ENCODE peak calls at places on chromosomes 3 and 15, in seven cellular contexts. H, L, Q, N, V, O and E are unnamed samples.

GRCh38 chr3:157136647-157137387 is 23.1 kb downstream of the CCNL1 start:
- DNase-seq in H (no peak), L (peak), Q (no peak), N (no peak), V (no peak), O (no peak), E (no peak)

GRCh38 chr3:44555753-44556152 is 760 bp downstream of the ZKSCAN7 start:
- DNase-seq in H (no peak), L (no peak), Q (no peak), N (no peak), V (no peak), O (no peak), E (no peak)

GRCh38 chr3:186099178-186099577 is 9.7 kb downstream of the ETV5 start:
- DNase-seq in H (no peak), L (peak), Q (no peak), N (no peak), V (peak), O (no peak), E (no peak)

GRCh38 chr3:148723591-148723990 is 25.9 kb downstream of the AGTR1 start:
- DNase-seq in H (no peak), L (no peak), Q (no peak), N (peak), V (no peak), O (no peak), E (no peak)

GRCh38 chr3:792651-793050 is 300.2 kb upstream of the CNTN6 start:
- DNase-seq in H (no peak), L (no peak), Q (no peak), N (no peak), V (no peak), O (no peak), E (no peak)

GRCh38 chr3:160105902-160106584 is 117.4 kb downstream of the IL12A start:
- DNase-seq in H (no peak), L (no peak), Q (no peak), N (no peak), V (no peak), O (no peak), E (no peak)

GRCh38 chr3:10142707-10143560 is 1.4 kb downstream of the VHL start:
- DNase-seq in H (peak), L (peak), Q (no peak), N (peak), V (no peak), O (no peak), E (no peak)

GRCh38 chr3:122392868-122393844 is 9.2 kb downstream of the FAM162A start:
- DNase-seq in H (no peak), L (no peak), Q (no peak), N (peak), V (no peak), O (no peak), E (no peak)

GRCh38 chr3:133574260-133574881 is 885 bp downstream of the CDV3 start:
- DNase-seq in H (peak), L (peak), Q (peak), N (peak), V (peak), O (peak), E (peak)

GRCh38 chr15:64809649-64810498 is 15.6 kb downstream of the PIF1 start:
- DNase-seq in H (peak), L (peak), Q (peak), N (peak), V (peak), O (peak), E (peak)

GRCh38 chr3:39982665-39983357 is 173.4 kb downstream of the MYRIP start:
- DNase-seq in H (no peak), L (peak), Q (no peak), N (no peak), V (no peak), O (no peak), E (no peak)

GRCh38 chr15:50261979-50262378 is 3.5 kb downstream of the HDC start:
- DNase-seq in H (no peak), L (no peak), Q (no peak), N (no peak), V (no peak), O (no peak), E (no peak)

GRCh38 chr15:81442454-81442853 is 68.4 kb upstream of the TMC3 start:
- DNase-seq in H (no peak), L (no peak), Q (no peak), N (no peak), V (no peak), O (no peak), E (no peak)

GRCh38 chr3:15287565-15288330 is 44.6 kb downstream of the SH3BP5 start:
- DNase-seq in H (peak), L (peak), Q (no peak), N (no peak), V (peak), O (no peak), E (peak)

GRCh38 chr3:50982540-50983325 is 308.0 kb downstream of the DOCK3 start:
- DNase-seq in H (no peak), L (no peak), Q (no peak), N (no peak), V (no peak), O (peak), E (no peak)

GRCh38 chr15:25805006-25805405 is 58.1 kb downstream of the ATP10A start:
- DNase-seq in H (no peak), L (no peak), Q (no peak), N (no peak), V (no peak), O (peak), E (no peak)

GRCh38 chr3:177463863-177464262 is 266.6 kb upstream of the TBL1XR1 start:
- DNase-seq in H (no peak), L (no peak), Q (no peak), N (no peak), V (no peak), O (no peak), E (no peak)

GRCh38 chr3:42022355-42022754 is 60.5 kb upstream of the ULK4 start:
- DNase-seq in H (no peak), L (no peak), Q (no peak), N (no peak), V (no peak), O (no peak), E (no peak)
- TF ChIP-seq POLR2A in H (no peak), L (no peak), Q (no peak), N (no peak), V (no peak), O (no peak), E (no peak)

DNA sequence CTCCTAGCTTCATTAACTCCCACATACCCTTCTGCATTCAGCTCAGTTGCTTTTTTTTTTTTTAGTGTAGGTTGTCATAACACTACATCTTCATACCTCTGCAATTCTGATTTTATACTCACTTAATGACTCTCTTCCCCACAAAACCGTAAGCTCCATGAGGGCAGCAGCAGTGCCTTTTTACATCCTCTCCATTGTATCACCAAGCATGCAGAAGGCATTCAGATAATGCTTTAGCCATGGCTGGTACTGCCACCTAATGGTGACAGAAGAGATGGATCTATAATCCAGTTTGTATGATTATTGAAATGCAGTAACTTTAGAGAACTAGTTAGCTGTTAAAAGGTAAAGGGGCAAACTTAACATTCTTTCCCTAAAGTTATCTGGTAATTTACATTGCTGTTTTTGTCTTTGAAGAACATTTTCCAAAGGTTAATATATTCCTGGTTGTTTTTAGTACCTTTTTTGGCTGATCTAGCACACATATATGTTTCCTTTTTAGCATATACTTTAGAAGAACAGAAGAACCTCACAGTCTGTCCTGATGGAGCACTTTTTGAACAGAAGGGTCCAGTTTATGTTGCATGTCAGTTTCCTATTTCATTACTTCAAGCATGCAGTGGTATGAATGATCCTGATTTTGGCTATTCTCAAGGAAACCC is 36.8 kb downstream of the ATP1B3 start:
- DNase-seq in H (no peak), L (no peak), Q (no peak), N (peak), V (no peak), O (no peak), E (no peak)
- TF ChIP-seq CTCF in H (peak), L (no peak), Q (peak), N (peak), V (peak), O (peak), E (no peak)

GRCh38 chr3:124117486-124117885 is 125.6 kb upstream of the ROPN1 start:
- DNase-seq in H (no peak), L (no peak), Q (no peak), N (peak), V (peak), O (no peak), E (no peak)

GRCh38 chr3:124121379-124122336 is 129.7 kb upstream of the ROPN1 start:
- DNase-seq in H (no peak), L (no peak), Q (no peak), N (no peak), V (no peak), O (no peak), E (no peak)

GRCh38 chr3:124115965-124116364 is 124.0 kb upstream of the ROPN1 start:
- DNase-seq in H (no peak), L (no peak), Q (no peak), N (no peak), V (no peak), O (no peak), E (no peak)

GRCh38 chr3:124118397-124118796 is 126.5 kb upstream of the ROPN1 start:
- DNase-seq in H (no peak), L (no peak), Q (no peak), N (no peak), V (no peak), O (no peak), E (no peak)

DNA sequence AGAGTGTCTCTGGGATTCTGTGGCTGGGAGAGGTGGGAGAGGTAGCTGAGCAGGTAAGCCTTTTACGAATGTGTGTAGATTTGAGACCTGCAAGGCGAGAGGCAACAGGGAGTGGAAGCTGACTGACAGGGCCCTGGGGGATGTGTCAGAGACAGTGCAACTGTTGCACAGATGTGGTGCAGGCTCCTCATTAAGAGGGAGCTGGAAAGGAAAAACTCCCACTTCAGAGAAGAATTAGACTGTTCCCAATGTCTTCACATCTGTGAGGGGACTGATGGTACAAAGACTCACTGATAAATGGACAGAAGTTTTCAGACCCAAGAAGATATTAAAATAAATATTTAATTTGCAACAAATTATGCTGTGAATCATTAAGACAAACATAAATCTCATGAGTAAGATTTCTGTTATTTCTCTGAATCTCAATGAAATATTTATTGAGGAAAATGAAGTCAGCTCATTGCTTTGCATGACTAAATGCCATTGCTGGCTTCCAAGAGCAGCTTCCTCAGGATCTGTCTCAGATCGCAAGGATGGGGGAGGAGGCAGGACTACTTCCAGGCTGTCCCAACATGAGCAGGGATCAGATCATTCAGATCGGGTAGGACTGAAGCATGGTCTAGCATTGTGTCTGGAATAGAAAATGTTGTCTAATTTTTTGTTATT is 127.3 kb upstream of the ROPN1 start:
- DNase-seq in H (peak), L (no peak), Q (no peak), N (peak), V (no peak), O (no peak), E (no peak)
- H3K27ac ChIP-seq in H (peak), L (no peak), Q (no peak), N (peak), V (no peak), O (no peak), E (no peak)

DNA sequence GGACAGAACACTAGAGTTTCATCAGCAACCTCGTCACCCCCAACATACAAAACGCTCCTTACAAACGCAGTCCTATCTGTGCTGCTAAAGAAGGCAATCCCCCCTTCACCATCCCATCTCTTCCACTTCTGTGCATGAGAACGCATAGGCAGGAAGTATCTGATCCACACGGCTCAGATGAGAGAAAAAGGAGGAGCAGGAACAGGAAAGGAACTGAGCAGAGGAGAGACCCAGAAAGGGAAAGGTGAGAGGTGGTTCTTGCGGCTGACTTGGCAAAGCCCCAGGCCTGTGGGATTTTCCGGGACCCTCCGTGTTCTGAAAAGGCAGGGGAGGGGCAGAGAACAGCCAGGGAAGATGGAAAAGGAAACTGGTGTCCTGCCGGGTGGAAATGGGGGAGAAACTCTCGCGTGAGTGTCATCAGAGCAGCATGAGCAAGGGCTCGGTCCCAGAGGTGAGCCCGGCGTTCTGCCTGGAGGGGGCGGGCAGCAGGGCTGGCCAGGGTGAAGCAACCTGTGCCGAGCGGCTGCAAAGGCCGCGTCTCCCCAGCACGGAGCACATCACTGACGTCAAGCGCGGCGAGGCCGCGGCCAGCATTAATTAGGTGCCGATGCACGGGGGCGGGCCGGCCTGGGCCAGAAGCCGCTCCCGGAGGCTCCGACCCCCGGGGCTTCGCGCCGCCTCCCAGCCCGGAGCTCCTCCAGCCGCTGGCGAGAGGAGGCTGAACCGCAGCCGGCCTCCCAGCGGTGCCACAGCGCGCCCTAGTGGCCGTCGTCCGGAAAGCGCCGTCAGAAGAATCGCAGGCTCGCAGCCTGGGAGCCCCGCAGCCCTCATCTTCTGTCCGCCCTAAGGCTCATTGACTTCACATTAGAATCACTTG is 35.8 kb downstream of the CPN2 start:
- DNase-seq in H (peak), L (peak), Q (peak), N (peak), V (peak), O (peak), E (peak)
- TF ChIP-seq POLR2A in H (peak), L (no peak), Q (no peak), N (no peak), V (no peak), O (no peak), E (peak)

DNA sequence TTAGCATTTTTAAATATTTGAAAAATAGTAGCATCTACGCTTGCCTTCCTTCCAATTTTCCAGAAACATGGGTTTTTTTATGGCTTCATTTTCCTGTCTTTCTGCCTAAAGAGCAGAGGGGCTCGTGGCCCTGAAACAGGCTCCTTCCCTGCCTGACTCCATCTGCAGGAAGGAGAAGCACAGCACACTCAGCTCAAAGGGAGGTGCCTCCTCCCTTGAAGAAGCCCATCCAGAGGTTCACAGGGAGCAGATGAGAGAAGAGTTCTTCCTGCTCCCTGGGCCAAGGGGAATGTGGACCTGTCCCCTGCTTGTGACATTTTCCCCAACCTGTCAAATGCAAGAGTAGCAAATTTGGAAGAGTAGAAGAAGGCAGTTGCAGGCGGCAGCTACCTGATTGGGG is 55.8 kb downstream of the BBX start:
- DNase-seq in H (no peak), L (no peak), Q (no peak), N (no peak), V (no peak), O (no peak), E (no peak)
- TF ChIP-seq CTCF in H (no peak), L (no peak), Q (no peak), N (no peak), V (no peak), O (no peak), E (no peak)

GRCh38 chr3:28791713-28792255 is 443.2 kb upstream of the AZI2 start:
- DNase-seq in H (no peak), L (no peak), Q (no peak), N (no peak), V (no peak), O (no peak), E (no peak)
- H3K27ac ChIP-seq in H (no peak), L (no peak), Q (no peak), N (no peak), V (no peak), O (no peak), E (no peak)

GRCh38 chr3:106908181-106908938 is 468.9 kb upstream of the CCDC54 start:
- DNase-seq in H (no peak), L (no peak), Q (peak), N (no peak), V (no peak), O (peak), E (no peak)

GRCh38 chr3:106913966-106914365 is 463.3 kb upstream of the CCDC54 start:
- DNase-seq in H (no peak), L (no peak), Q (no peak), N (no peak), V (no peak), O (no peak), E (no peak)

DNA sequence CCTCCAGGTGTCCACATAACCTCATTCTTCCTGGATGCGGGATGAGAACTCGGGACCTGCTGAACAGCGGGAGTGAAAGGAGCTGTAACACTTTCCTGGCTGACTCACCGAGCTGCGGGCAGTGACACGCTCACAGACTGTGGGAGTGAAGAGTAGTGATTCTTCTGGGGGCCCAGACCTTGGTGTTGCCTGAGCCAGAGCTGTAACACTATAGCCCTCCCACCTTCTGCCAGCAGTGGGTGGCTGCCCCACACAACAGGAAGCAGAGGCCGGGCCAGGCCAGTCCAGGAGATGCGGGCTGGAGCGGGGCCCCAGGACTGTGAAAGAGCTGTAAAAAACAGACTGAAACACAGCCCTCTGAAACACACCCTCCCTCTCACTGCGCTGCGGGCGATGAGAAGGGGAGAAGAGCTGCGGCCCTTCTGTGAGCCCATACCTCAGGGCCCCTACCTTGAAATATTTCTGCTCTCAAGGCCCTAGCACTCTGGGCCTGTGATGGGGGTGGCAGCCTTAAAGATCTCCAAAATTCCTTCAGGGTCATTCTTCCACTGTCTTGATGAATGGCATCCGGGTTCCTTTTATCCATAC is 464.0 kb upstream of the CCDC54 start:
- DNase-seq in H (no peak), L (no peak), Q (no peak), N (no peak), V (no peak), O (peak), E (no peak)
- TF ChIP-seq POLR2A in H (no peak), L (no peak), Q (no peak), N (no peak), V (no peak), O (no peak), E (no peak)